ENCODE peak calls at places on chromosomes 2 and 18, in nine cellular contexts. G is ovary; T is mesenchymal stem cell; Z is GM23248; L is aorta; J is left lung; I is sigmoid colon; Q is MM.1S; O is CD8-positive, alpha-beta T cell. F is an unnamed sample. For H3K4me1 and H3K9me3, the result is how much of the 10 kb centered on the place peaks cover.

GRCh38 chr2:41495050-41495449 is 552.8 kb upstream of the PKDCC start:
- DNase-seq in J (no peak), G (no peak), Z (no peak), I (no peak), T (no peak), L (no peak), Q (no peak), O (no peak), F (no peak)

GRCh38 chr2:164430166-164430783 is 191.0 kb downstream of the GRB14 start:
- DNase-seq in Q (peak), G (no peak), L (no peak), Z (peak), T (peak), O (no peak), J (no peak), I (no peak), F (no peak)

GRCh38 chr2:10325278-10326145 is 22.8 kb downstream of the HPCAL1 start:
- DNase-seq in G (no peak), O (no peak), L (peak), J (no peak), Z (no peak), T (no peak), I (peak), Q (peak), F (no peak)

GRCh38 chr2:171551836-171552235 is 29.6 kb downstream of the CYBRD1 start:
- DNase-seq in Q (no peak), J (no peak), I (no peak), O (no peak), Z (peak), T (no peak), G (no peak), L (no peak), F (no peak)

GRCh38 chr2:105005601-105006000 is 32.3 kb upstream of the MRPS9 start:
- DNase-seq in J (peak), G (no peak), L (no peak), I (no peak), O (no peak), Q (no peak), Z (no peak), T (no peak), F (no peak)

GRCh38 chr2:70087703-70088507 is 628 bp downstream of the PCBP1 start:
- DNase-seq in T (peak), J (peak), G (peak), Z (peak), Q (peak), O (no peak), I (peak), L (peak), F (peak)

GRCh38 chr2:30706534-30707303 is 100.5 kb downstream of the CAPN13 start:
- DNase-seq in Z (peak), Q (peak), G (peak), I (peak), T (peak), O (peak), J (peak), L (peak), F (peak)

GRCh38 chr2:25286025-25286400 is 55.7 kb downstream of the DNMT3A start:
- DNase-seq in O (peak), Q (no peak), T (no peak), I (no peak), J (no peak), Z (no peak), G (no peak), L (no peak), F (peak)

GRCh38 chr18:28650860-28651259 is 473.9 kb upstream of the CDH2 start:
- DNase-seq in Z (no peak), L (no peak), T (no peak), O (no peak), J (no peak), Q (no peak), I (no peak), G (no peak), F (no peak)

GRCh38 chr2:69192176-69192945 is 179.4 kb downstream of the ANTXR1 start:
- DNase-seq in G (no peak), L (no peak), Q (no peak), Z (peak), O (no peak), T (no peak), J (no peak), I (no peak), F (no peak)

GRCh38 chr2:169834401-169834800 is 7.1 kb downstream of the UBR3 start:
- DNase-seq in Z (no peak), G (no peak), J (no peak), T (no peak), L (no peak), O (no peak), Q (no peak), I (no peak), F (no peak)
- H3K4me1 ChIP-seq in Z (under half), G (under half), J (under half), T (under half), L (under half), O (under half), Q (under half), I (half or more), F (half or more)

GRCh38 chr2:119282966-119283511 is 59.4 kb downstream of the STEAP3 start:
- DNase-seq in Z (peak), I (peak), L (no peak), Q (no peak), G (no peak), O (no peak), J (peak), T (no peak), F (no peak)
- H3K27ac ChIP-seq in Z (peak), I (peak), L (no peak), Q (no peak), G (no peak), O (no peak), J (peak), T (no peak), F (no peak)

GRCh38 chr2:101718479-101718878 is 21.0 kb downstream of the MAP4K4 start:
- DNase-seq in G (no peak), L (no peak), Z (no peak), T (no peak), Q (no peak), J (no peak), I (no peak), O (no peak), F (no peak)
- H3K9me3 ChIP-seq in G (under half), L (under half), Z (under half), T (under half), Q (under half), J (under half), I (under half), O (under half), F (under half)

GRCh38 chr18:55509631-55510372 is 78.2 kb downstream of the TCF4 start:
- DNase-seq in Q (peak), J (no peak), O (no peak), L (no peak), G (no peak), I (no peak), Z (peak), T (peak), F (no peak)

GRCh38 chr18:55513199-55513598 is 74.8 kb downstream of the TCF4 start:
- DNase-seq in T (peak), Z (peak), J (no peak), I (no peak), Q (no peak), G (no peak), L (no peak), O (no peak), F (no peak)

GRCh38 chr18:55508637-55509036 is 79.4 kb downstream of the TCF4 start:
- DNase-seq in O (no peak), Z (no peak), J (no peak), I (no peak), Q (no peak), T (no peak), L (no peak), G (no peak), F (no peak)

GRCh38 chr18:55510809-55511208 is 77.2 kb downstream of the TCF4 start:
- DNase-seq in L (no peak), T (peak), Z (peak), O (no peak), Q (no peak), G (no peak), I (no peak), J (no peak), F (no peak)

GRCh38 chr18:55511277-55511676 is 76.7 kb downstream of the TCF4 start:
- DNase-seq in T (no peak), O (no peak), L (no peak), J (no peak), Z (no peak), Q (no peak), G (no peak), I (no peak), F (no peak)
- H3K4me1 ChIP-seq in T (under half), O (under half), L (under half), J (under half), Z (half or more), Q (under half), G (under half), I (under half), F (under half)

GRCh38 chr2:15436195-15436594 is 124.9 kb downstream of the NBAS start:
- DNase-seq in L (no peak), T (no peak), Z (no peak), Q (no peak), J (no peak), G (no peak), I (no peak), O (no peak), F (no peak)
- H3K27ac ChIP-seq in L (no peak), T (no peak), Z (no peak), Q (no peak), J (no peak), G (no peak), I (no peak), O (no peak), F (no peak)

GRCh38 chr2:82656370-82656769 is 1802.7 kb downstream of the SUCLG1 start:
- DNase-seq in G (no peak), Q (no peak), O (no peak), T (no peak), I (no peak), L (no peak), J (no peak), Z (no peak), F (no peak)
- H3K9me3 ChIP-seq in G (under half), Q (under half), O (under half), T (under half), I (under half), L (under half), J (under half), Z (under half), F (under half)

GRCh38 chr2:100889286-100889685 is 69.3 kb downstream of the NPAS2 start:
- DNase-seq in L (no peak), I (no peak), J (no peak), Z (no peak), Q (no peak), O (no peak), G (no peak), T (no peak), F (no peak)
- H3K4me1 ChIP-seq in L (under half), I (under half), J (under half), Z (under half), Q (under half), O (under half), G (under half), T (under half), F (under half)

GRCh38 chr2:96530144-96530430 is 6.5 kb upstream of the ARID5A start:
- DNase-seq in J (no peak), Q (no peak), G (no peak), I (peak), L (peak), Z (no peak), T (no peak), O (no peak), F (no peak)

GRCh38 chr2:96529376-96530143 is 7.0 kb upstream of the ARID5A start:
- DNase-seq in G (no peak), I (peak), O (no peak), Q (no peak), L (peak), J (no peak), T (no peak), Z (no peak), F (no peak)

GRCh38 chr2:96527052-96527964 is 9.2 kb upstream of the ARID5A start:
- DNase-seq in Q (peak), O (no peak), I (peak), J (no peak), Z (peak), G (peak), T (peak), L (peak), F (peak)

GRCh38 chr2:96527990-96528679 is 8.4 kb upstream of the ARID5A start:
- DNase-seq in T (peak), Z (peak), L (peak), O (no peak), Q (peak), I (peak), G (peak), J (peak), F (no peak)

DNA sequence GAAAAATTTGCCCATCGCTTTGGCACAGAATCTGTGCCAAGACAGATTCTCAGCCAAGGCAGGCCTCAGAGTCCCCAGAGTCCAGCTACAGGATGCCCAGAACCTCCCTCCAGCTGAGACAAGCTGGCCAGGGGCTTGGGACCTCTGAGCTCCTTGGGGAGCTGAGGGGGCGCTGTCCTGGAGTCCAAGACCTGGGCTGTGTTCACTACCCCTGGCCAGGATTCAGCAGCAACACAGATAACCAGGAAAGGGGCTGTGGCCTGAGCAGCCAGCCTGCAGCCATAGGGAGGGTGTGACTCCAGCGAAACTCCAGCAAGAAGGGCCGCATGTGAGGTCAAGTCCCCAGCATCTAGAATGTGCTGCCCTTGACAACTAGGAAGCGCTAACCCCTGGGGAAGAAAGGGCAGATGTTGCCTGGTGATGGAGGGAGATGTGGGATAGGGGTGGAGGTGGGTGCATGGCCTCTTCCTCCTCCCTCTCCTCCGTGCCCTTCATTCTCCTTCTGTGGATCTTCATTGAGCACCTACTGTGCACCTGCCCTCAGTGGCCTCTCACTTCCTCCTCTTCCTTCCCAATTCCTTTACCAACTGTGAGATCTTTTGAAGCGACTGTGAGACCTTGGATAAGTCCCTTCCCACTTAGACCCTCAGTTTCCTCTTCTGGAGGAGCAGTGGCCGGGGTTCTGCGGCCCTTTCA is 7.7 kb upstream of the ARID5A start:
- DNase-seq in Q (no peak), T (no peak), L (peak), O (no peak), I (no peak), Z (no peak), J (no peak), G (no peak), F (no peak)
- H3K27ac ChIP-seq in Q (peak), T (no peak), L (peak), O (no peak), I (peak), Z (no peak), J (peak), G (peak), F (no peak)